ENCODE peak calls at places on chromosomes 13 and 19, in four cellular contexts. Z is thoracic aorta, C is neural crest cell, O is HFFc6. W is an unnamed sample.

GRCh38 chr19:29321116-29321515 is 108.2 kb upstream of the UQCRFS1 start:
- DNase-seq in Z (no peak), C (no peak), O (no peak), W (no peak)

GRCh38 chr13:111650626-111651025 is 330.2 kb downstream of the TEX29 start:
- DNase-seq in Z (no peak), C (no peak), O (no peak), W (no peak)

GRCh38 chr19:18251587-18252369 is 22.5 kb downstream of the IQCN start:
- DNase-seq in Z (peak; percentile 31), C (peak; percentile 80), O (peak; percentile 48), W (peak; percentile 79)

GRCh38 chr19:42246143-42246868 is 3.9 kb upstream of the GSK3A start:
- DNase-seq in Z (peak; percentile 55), C (no peak), O (peak; percentile 78), W (peak; percentile 86)

GRCh38 chr13:110410000-110410399 is 102.9 kb downstream of the COL4A2 start:
- DNase-seq in Z (no peak), C (no peak), O (no peak), W (no peak)

GRCh38 chr13:28659611-28659970 is 661 bp downstream of the POMP start:
- DNase-seq in Z (no peak), C (no peak), O (peak; percentile 48), W (peak; percentile 74)

GRCh38 chr13:65488606-65489005 is 1741.5 kb downstream of the PCDH9 start:
- DNase-seq in Z (no peak), C (no peak), O (no peak), W (no peak)

GRCh38 chr13:79534596-79534995 is 53.6 kb downstream of the NDFIP2 start:
- DNase-seq in Z (no peak), C (no peak), O (no peak), W (no peak)

GRCh38 chr13:28558126-28558525 is 63.2 kb upstream of the FLT1 start:
- DNase-seq in Z (no peak), C (no peak), O (peak; percentile 86), W (peak; percentile 91)

GRCh38 chr19:48635263-48635965 is 1.8 kb downstream of the DBP start:
- DNase-seq in Z (no peak), C (no peak), O (no peak), W (no peak)

GRCh38 chr13:76389321-76389720 is 496.9 kb downstream of the KCTD12 start:
- DNase-seq in Z (no peak), C (no peak), O (no peak), W (no peak)

GRCh38 chr19:41914191-41914834 is 13.9 kb downstream of the ERFL start:
- DNase-seq in Z (no peak), C (no peak), O (no peak), W (no peak)

GRCh38 chr13:51697181-51697580 is 106.8 kb downstream of the DHRS12 start:
- DNase-seq in Z (no peak), C (no peak), O (no peak), W (peak; percentile 61)

GRCh38 chr13:21901772-21902708 is 231.2 kb downstream of the FGF9 start:
- DNase-seq in Z (no peak), C (no peak), O (no peak), W (peak; percentile 3)

GRCh38 chr13:21075303-21076264 is 14.2 kb upstream of the LATS2 start:
- DNase-seq in Z (no peak), C (peak; percentile 55), O (no peak), W (peak; percentile 42)

GRCh38 chr13:100130092-100130491 is 41.2 kb downstream of the PCCA start:
- DNase-seq in Z (no peak), C (no peak), O (no peak), W (peak; percentile 27)

GRCh38 chr19:5154129-5154798 is 185.4 kb downstream of the KDM4B start:
- DNase-seq in Z (no peak), C (peak; percentile 57), O (no peak), W (peak; percentile 22)

GRCh38 chr19:32751066-32751465 is 31.5 kb downstream of the TDRD12 start:
- DNase-seq in Z (no peak), C (no peak), O (no peak), W (no peak)
- TF ChIP-seq CTCF in Z (no peak), C (no peak), O (no peak), W (no peak)

GRCh38 chr13:37914781-37915391 is 45.3 kb upstream of the TRPC4 start:
- DNase-seq in Z (no peak), C (no peak), O (no peak), W (peak; percentile 60)

GRCh38 chr13:37923236-37923635 is 53.7 kb upstream of the TRPC4 start:
- DNase-seq in Z (no peak), C (no peak), O (no peak), W (no peak)

GRCh38 chr13:37919329-37919880 is 49.8 kb upstream of the TRPC4 start:
- DNase-seq in Z (no peak), C (no peak), O (no peak), W (no peak)

DNA sequence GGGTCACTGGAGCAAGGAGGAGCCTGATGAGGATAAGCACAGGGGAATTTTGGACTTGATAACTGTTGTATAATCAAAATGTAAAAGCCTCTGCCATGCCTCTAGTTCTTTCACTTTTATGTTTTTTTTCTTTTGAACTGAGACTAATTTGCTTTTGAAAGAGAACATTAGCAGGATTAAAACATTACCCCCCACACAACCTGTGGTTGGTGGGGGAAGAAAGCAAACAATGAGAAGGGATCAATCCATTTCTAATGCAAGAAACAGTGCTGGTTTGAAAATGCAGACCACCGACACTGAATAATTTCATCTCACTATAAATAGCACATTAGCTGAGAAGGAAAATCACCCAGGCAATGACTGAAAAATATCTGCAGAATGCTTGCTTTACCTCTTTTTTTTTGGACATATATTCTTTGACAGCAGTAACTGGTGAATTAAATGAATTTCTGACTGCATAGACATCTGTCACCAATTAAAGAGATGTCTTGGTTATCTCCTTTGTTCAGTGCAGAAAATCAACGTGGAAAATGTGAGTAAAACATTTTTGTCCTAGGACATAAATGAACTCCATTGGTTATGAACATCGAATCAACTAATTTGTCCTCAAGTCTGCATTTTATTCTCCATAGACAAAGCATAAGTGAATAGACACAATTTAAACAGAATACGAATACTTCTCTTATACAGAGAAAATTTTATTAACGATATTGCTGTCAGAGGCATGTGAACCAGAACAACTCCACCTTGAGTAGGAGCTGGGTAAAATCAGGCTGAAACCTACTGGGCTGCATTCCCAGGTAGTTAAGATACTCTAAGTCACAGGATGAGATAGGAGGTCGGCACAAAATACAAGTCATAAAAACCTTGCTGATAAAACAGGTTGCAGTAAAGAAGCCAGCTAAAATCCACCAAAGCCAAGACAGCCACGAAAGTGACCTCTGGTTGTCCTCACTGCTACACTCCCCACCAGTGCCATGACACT is 48.8 kb upstream of the TRPC4 start:
- DNase-seq in Z (no peak), C (no peak), O (no peak), W (peak; percentile 4)
- TF ChIP-seq CTCF in Z (no peak), C (no peak), O (no peak), W (no peak)

DNA sequence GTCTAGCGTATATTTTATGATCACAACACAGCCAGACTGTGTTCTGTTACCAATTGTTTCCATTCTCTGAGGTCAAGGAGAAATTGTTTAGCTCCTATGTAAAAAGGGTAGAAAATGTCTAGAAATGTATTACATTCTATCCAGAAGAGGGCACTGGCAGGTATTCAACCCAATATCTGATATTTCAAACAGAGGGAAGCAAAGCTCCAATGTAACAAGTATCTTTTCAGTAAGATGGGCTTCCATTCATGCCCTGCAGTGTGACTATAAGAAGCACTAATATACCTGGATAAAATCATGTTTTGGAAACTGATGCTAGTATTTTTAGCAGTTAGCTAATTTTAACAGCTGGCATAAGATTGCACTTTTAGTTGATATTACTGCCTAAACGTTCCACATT is 312.7 kb downstream of the FGF14 start:
- DNase-seq in Z (no peak), C (no peak), O (no peak), W (peak; percentile 10)
- TF ChIP-seq CTCF in Z (peak; percentile 19), C (peak; percentile 52), O (no peak), W (peak; percentile 7)

DNA sequence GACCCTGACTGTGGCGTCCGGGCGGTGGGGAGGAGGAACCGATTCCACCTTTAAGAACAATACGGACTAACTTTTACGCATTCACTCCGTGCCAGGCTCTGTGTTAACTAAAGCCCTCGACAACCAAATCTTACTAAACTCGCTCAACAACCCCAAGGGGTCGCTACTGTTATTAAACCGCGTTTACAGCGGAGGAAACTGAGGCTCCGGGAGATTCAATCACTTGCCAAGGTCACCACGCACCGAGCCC is 1.2 kb downstream of the SAMD1 start:
- DNase-seq in Z (no peak), C (no peak), O (no peak), W (peak; percentile 40)
- TF ChIP-seq CTCF in Z (no peak), C (peak; percentile 43), O (peak; percentile 30), W (no peak)

GRCh38 chr19:33473644-33474305 is 47.8 kb downstream of the PEPD start:
- DNase-seq in Z (no peak), C (no peak), O (peak; percentile 70), W (peak; percentile 69)

GRCh38 chr19:33471111-33471996 is 50.2 kb downstream of the PEPD start:
- DNase-seq in Z (no peak), C (no peak), O (no peak), W (no peak)

GRCh38 chr19:33470686-33471085 is 50.9 kb downstream of the PEPD start:
- DNase-seq in Z (no peak), C (no peak), O (no peak), W (no peak)

GRCh38 chr19:33470040-33470330 is 51.6 kb downstream of the PEPD start:
- DNase-seq in Z (no peak), C (no peak), O (no peak), W (no peak)

GRCh38 chr19:33472696-33473624 is 48.6 kb downstream of the PEPD start:
- DNase-seq in Z (no peak), C (no peak), O (peak; percentile 95), W (peak; percentile 98)
- TF ChIP-seq CTCF in Z (no peak), C (no peak), O (peak; percentile 40), W (no peak)

DNA sequence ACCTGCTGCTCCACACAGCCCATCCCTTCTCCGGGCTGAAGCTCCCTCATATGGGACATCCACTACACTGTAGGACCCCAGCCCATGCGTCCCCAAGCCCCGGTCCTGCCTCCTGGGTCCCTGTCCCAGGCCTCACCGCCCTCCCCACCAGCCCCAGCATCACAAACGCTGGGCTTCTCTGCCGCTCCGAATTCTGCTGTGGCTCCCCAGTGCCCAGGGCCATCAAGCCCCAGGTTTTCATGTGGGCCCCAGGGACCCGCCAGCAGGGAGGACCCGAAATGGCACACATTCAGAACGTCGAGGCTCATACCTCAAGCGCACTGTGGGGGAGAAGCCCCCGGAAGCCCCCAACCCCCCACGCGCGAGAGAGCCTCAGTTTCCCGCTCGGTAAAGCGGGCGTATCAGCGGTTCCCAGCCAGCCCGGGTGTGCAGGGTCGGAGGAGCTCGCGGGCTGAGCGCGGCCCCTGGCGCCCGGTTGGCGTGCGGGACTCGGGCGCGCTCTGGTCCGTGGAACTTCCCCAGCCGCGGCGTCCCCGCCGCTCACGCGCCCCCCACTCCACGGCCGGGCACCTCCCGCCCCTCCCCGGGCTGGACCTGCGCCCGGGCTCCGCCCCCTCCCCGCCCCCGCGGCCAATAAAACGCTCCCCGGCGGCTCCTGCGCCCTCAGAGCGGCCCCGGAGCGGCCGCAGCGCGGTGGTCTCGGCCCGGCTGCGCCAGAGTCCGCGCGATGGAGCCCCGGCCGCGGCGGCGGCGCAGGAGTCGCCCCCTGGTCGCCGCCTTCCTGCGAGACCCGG is at the start of gene PLK5:
- DNase-seq in Z (no peak), C (no peak), O (no peak), W (no peak)
- TF ChIP-seq CTCF in Z (no peak), C (no peak), O (no peak), W (no peak)